ENCODE peak calls at places on chromosomes 11 and 22, in four cellular contexts. One of them, this sample, is unnamed. For H3K4me1, the result is how much of the 10 kb centered on the place peaks cover.

GRCh38 chr11:60336767-60337391 is 9.8 kb downstream of the MS4A6E start:
- DNase-seq in SK-N-SH: no peak
- DNase-seq in naive thymus-derived CD4-positive, alpha-beta T cell: no peak
- DNase-seq in cardiac muscle cell: no peak
- DNase-seq in this sample: no peak

GRCh38 chr11:44954051-44954906 is 3.6 kb upstream of the TP53I11 start:
- DNase-seq in SK-N-SH: no peak
- DNase-seq in naive thymus-derived CD4-positive, alpha-beta T cell: no peak
- DNase-seq in cardiac muscle cell: no peak
- DNase-seq in this sample: no peak

GRCh38 chr11:69367211-69367964 is 73.4 kb downstream of the MYEOV start:
- DNase-seq in SK-N-SH: no peak
- DNase-seq in naive thymus-derived CD4-positive, alpha-beta T cell: no peak
- DNase-seq in cardiac muscle cell: no peak
- DNase-seq in this sample: no peak

GRCh38 chr11:35305670-35306382 is 113.5 kb downstream of the SLC1A2 start:
- DNase-seq in SK-N-SH: peak
- DNase-seq in naive thymus-derived CD4-positive, alpha-beta T cell: peak
- DNase-seq in cardiac muscle cell: peak
- DNase-seq in this sample: peak

GRCh38 chr22:19287076-19287724 is 4.3 kb downstream of the CLTCL1 start:
- DNase-seq in SK-N-SH: no peak
- DNase-seq in naive thymus-derived CD4-positive, alpha-beta T cell: no peak
- DNase-seq in cardiac muscle cell: no peak
- DNase-seq in this sample: no peak

GRCh38 chr11:94519478-94520084 is 7.3 kb downstream of the C11orf97 start:
- DNase-seq in SK-N-SH: peak
- DNase-seq in naive thymus-derived CD4-positive, alpha-beta T cell: no peak
- DNase-seq in cardiac muscle cell: peak
- DNase-seq in this sample: peak

GRCh38 chr11:69173326-69173725 is 17.6 kb downstream of the SMIM38 start:
- DNase-seq in SK-N-SH: no peak
- DNase-seq in naive thymus-derived CD4-positive, alpha-beta T cell: no peak
- DNase-seq in cardiac muscle cell: no peak
- DNase-seq in this sample: no peak

GRCh38 chr11:19323502-19323901 is 82.8 kb upstream of the E2F8 start:
- DNase-seq in SK-N-SH: no peak
- DNase-seq in naive thymus-derived CD4-positive, alpha-beta T cell: no peak
- DNase-seq in cardiac muscle cell: no peak
- DNase-seq in this sample: no peak

GRCh38 chr22:22106855-22107254 is 124.3 kb upstream of the TOP3B start:
- DNase-seq in SK-N-SH: no peak
- DNase-seq in naive thymus-derived CD4-positive, alpha-beta T cell: no peak
- DNase-seq in cardiac muscle cell: no peak
- DNase-seq in this sample: no peak

GRCh38 chr11:22558638-22559037 is 67.0 kb downstream of the FANCF start:
- DNase-seq in SK-N-SH: peak
- DNase-seq in naive thymus-derived CD4-positive, alpha-beta T cell: no peak
- DNase-seq in cardiac muscle cell: no peak
- DNase-seq in this sample: no peak

GRCh38 chr11:20840341-20840740 is 171.0 kb downstream of the NELL1 start:
- DNase-seq in SK-N-SH: peak
- DNase-seq in naive thymus-derived CD4-positive, alpha-beta T cell: no peak
- DNase-seq in cardiac muscle cell: peak
- DNase-seq in this sample: peak

GRCh38 chr11:77020751-77021150 is 13.4 kb upstream of the B3GNT6 start:
- DNase-seq in SK-N-SH: no peak
- DNase-seq in naive thymus-derived CD4-positive, alpha-beta T cell: no peak
- DNase-seq in cardiac muscle cell: no peak
- DNase-seq in this sample: no peak

GRCh38 chr11:68469642-68470041 is 9.1 kb downstream of the PPP6R3 start:
- DNase-seq in SK-N-SH: no peak
- DNase-seq in naive thymus-derived CD4-positive, alpha-beta T cell: no peak
- DNase-seq in cardiac muscle cell: no peak
- DNase-seq in this sample: no peak

GRCh38 chr11:95884364-95884763 is 39.5 kb downstream of the MTMR2 start:
- DNase-seq in SK-N-SH: no peak
- DNase-seq in naive thymus-derived CD4-positive, alpha-beta T cell: no peak
- DNase-seq in cardiac muscle cell: no peak
- DNase-seq in this sample: no peak

GRCh38 chr11:114150671-114151070 is 91.2 kb downstream of the ZBTB16 start:
- DNase-seq in SK-N-SH: no peak
- DNase-seq in naive thymus-derived CD4-positive, alpha-beta T cell: no peak
- DNase-seq in cardiac muscle cell: no peak
- DNase-seq in this sample: no peak

GRCh38 chr11:127392575-127392974 is 392.0 kb upstream of the KIRREL3 start:
- DNase-seq in SK-N-SH: no peak
- DNase-seq in naive thymus-derived CD4-positive, alpha-beta T cell: no peak
- DNase-seq in cardiac muscle cell: no peak
- DNase-seq in this sample: no peak

GRCh38 chr11:71977743-71978418 is 20.8 kb upstream of the IL18BP start:
- DNase-seq in SK-N-SH: peak
- DNase-seq in naive thymus-derived CD4-positive, alpha-beta T cell: peak
- DNase-seq in cardiac muscle cell: peak
- DNase-seq in this sample: peak

GRCh38 chr11:32586576-32587190 is 3.1 kb downstream of the EIF3M start:
- DNase-seq in SK-N-SH: peak
- DNase-seq in naive thymus-derived CD4-positive, alpha-beta T cell: no peak
- DNase-seq in cardiac muscle cell: peak
- DNase-seq in this sample: peak

GRCh38 chr11:3840289-3840869 is 380 bp downstream of the RHOG start:
- DNase-seq in SK-N-SH: peak
- DNase-seq in naive thymus-derived CD4-positive, alpha-beta T cell: peak
- DNase-seq in cardiac muscle cell: peak
- DNase-seq in this sample: peak
- H3K4me1 ChIP-seq in SK-N-SH: under half
- H3K4me1 ChIP-seq in naive thymus-derived CD4-positive, alpha-beta T cell: under half
- H3K4me1 ChIP-seq in cardiac muscle cell: under half
- H3K4me1 ChIP-seq in this sample: under half

GRCh38 chr22:30326704-30327362 is at the start of gene TBC1D10A:
- DNase-seq in SK-N-SH: peak
- DNase-seq in naive thymus-derived CD4-positive, alpha-beta T cell: peak
- DNase-seq in cardiac muscle cell: peak
- DNase-seq in this sample: peak
- H3K4me1 ChIP-seq in SK-N-SH: under half
- H3K4me1 ChIP-seq in naive thymus-derived CD4-positive, alpha-beta T cell: under half
- H3K4me1 ChIP-seq in cardiac muscle cell: under half
- H3K4me1 ChIP-seq in this sample: under half

GRCh38 chr11:122748968-122749687 is 89.2 kb upstream of the CRTAM start:
- DNase-seq in SK-N-SH: no peak
- DNase-seq in naive thymus-derived CD4-positive, alpha-beta T cell: no peak
- DNase-seq in cardiac muscle cell: peak
- DNase-seq in this sample: peak

GRCh38 chr11:122751298-122752070 is 86.8 kb upstream of the CRTAM start:
- DNase-seq in SK-N-SH: peak
- DNase-seq in naive thymus-derived CD4-positive, alpha-beta T cell: no peak
- DNase-seq in cardiac muscle cell: no peak
- DNase-seq in this sample: no peak

GRCh38 chr11:122746611-122747305 is 91.2 kb downstream of the UBASH3B start:
- DNase-seq in SK-N-SH: no peak
- DNase-seq in naive thymus-derived CD4-positive, alpha-beta T cell: no peak
- DNase-seq in cardiac muscle cell: no peak
- DNase-seq in this sample: no peak

GRCh38 chr11:122747358-122747757 is 90.9 kb upstream of the CRTAM start:
- DNase-seq in SK-N-SH: no peak
- DNase-seq in naive thymus-derived CD4-positive, alpha-beta T cell: no peak
- DNase-seq in cardiac muscle cell: no peak
- DNase-seq in this sample: no peak

DNA sequence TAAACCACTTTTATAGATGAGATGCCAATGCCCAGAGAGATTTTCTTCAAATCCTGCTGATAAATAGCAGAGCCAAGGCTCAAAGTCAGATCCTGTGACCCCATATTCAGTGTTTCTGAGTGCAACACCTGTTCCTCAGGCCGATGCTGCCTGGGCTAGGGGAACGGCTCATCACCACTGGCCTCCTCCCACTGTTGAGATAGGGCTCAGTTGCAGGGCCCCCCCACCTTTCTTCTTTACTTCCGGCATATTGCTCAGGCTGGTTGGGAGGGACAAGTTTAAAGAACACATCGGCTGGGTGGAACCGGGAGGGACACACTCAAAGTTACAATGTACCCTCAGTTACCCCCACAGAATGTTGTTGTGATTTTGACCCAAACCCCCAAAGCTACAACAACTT is 88.3 kb upstream of the CRTAM start:
- DNase-seq in SK-N-SH: no peak
- DNase-seq in naive thymus-derived CD4-positive, alpha-beta T cell: no peak
- DNase-seq in cardiac muscle cell: no peak
- DNase-seq in this sample: no peak
- H3K4me1 ChIP-seq in SK-N-SH: under half
- H3K4me1 ChIP-seq in naive thymus-derived CD4-positive, alpha-beta T cell: under half
- H3K4me1 ChIP-seq in cardiac muscle cell: under half
- H3K4me1 ChIP-seq in this sample: under half

DNA sequence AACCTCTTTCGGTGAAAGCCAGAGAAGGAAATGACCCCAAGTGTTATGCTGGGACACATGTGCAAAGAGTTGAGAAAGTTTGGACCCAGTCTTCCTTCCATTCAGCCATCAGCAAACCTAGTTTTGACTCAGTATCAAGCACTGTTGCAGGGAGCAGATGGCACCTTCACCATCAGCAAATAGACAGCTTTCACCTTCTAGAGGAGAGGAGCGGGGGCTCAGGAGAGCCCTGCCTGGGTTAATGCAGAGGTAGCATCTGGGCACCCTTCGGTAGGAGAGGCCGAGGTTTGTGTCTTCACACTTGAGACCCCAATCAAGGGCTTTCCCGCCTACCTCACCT is 16.2 kb upstream of the MFRP start:
- DNase-seq in SK-N-SH: no peak
- DNase-seq in naive thymus-derived CD4-positive, alpha-beta T cell: no peak
- DNase-seq in cardiac muscle cell: no peak
- DNase-seq in this sample: no peak
- H3K4me1 ChIP-seq in SK-N-SH: half or more
- H3K4me1 ChIP-seq in naive thymus-derived CD4-positive, alpha-beta T cell: under half
- H3K4me1 ChIP-seq in cardiac muscle cell: under half
- H3K4me1 ChIP-seq in this sample: under half

GRCh38 chr11:337711-338110 is 17.1 kb upstream of the IFITM3 start:
- DNase-seq in SK-N-SH: no peak
- DNase-seq in naive thymus-derived CD4-positive, alpha-beta T cell: no peak
- DNase-seq in cardiac muscle cell: no peak
- DNase-seq in this sample: no peak
- H3K4me1 ChIP-seq in SK-N-SH: under half
- H3K4me1 ChIP-seq in naive thymus-derived CD4-positive, alpha-beta T cell: under half
- H3K4me1 ChIP-seq in cardiac muscle cell: under half
- H3K4me1 ChIP-seq in this sample: under half

GRCh38 chr11:64863381-64864060 is 14.9 kb downstream of the EHD1 start:
- DNase-seq in SK-N-SH: no peak
- DNase-seq in naive thymus-derived CD4-positive, alpha-beta T cell: no peak
- DNase-seq in cardiac muscle cell: no peak
- DNase-seq in this sample: no peak
- H3K4me1 ChIP-seq in SK-N-SH: under half
- H3K4me1 ChIP-seq in naive thymus-derived CD4-positive, alpha-beta T cell: half or more
- H3K4me1 ChIP-seq in cardiac muscle cell: under half
- H3K4me1 ChIP-seq in this sample: under half

DNA sequence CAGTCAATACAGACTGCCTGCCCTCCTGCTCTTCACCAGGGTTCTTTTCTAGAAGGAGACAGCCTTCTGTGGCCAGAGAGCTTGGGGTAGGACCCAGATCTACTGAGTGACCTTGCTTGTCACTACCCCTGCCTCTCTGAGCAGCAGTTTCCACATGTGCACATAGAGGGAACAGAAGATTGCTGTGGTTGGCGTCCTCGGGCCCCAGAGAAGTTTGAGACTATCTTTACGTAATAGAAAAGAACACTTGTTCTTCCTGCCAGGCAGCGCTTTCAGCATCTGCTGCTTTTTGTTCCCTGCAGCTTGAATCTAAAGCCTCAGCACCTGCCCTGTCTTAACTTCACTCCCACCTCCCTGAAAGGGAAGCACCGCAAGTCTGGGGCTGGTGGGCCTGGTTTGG is 1.9 kb upstream of the FKBP2 start:
- DNase-seq in SK-N-SH: no peak
- DNase-seq in naive thymus-derived CD4-positive, alpha-beta T cell: no peak
- DNase-seq in cardiac muscle cell: no peak
- DNase-seq in this sample: no peak
- H3K4me1 ChIP-seq in SK-N-SH: under half
- H3K4me1 ChIP-seq in naive thymus-derived CD4-positive, alpha-beta T cell: under half
- H3K4me1 ChIP-seq in cardiac muscle cell: under half
- H3K4me1 ChIP-seq in this sample: under half

GRCh38 chr22:50524664-50525103 is 714 bp downstream of the SCO2 start:
- DNase-seq in SK-N-SH: no peak
- DNase-seq in naive thymus-derived CD4-positive, alpha-beta T cell: no peak
- DNase-seq in cardiac muscle cell: no peak
- DNase-seq in this sample: no peak

GRCh38 chr22:50525104-50525958 is at the start of gene SCO2:
- DNase-seq in SK-N-SH: peak
- DNase-seq in naive thymus-derived CD4-positive, alpha-beta T cell: peak
- DNase-seq in cardiac muscle cell: peak
- DNase-seq in this sample: peak

GRCh38 chr22:50526849-50527801 is 1.7 kb upstream of the SCO2 start:
- DNase-seq in SK-N-SH: peak
- DNase-seq in naive thymus-derived CD4-positive, alpha-beta T cell: no peak
- DNase-seq in cardiac muscle cell: peak
- DNase-seq in this sample: peak

GRCh38 chr22:50527921-50528681 is 1.7 kb downstream of the TYMP start:
- DNase-seq in SK-N-SH: no peak
- DNase-seq in naive thymus-derived CD4-positive, alpha-beta T cell: no peak
- DNase-seq in cardiac muscle cell: no peak
- DNase-seq in this sample: no peak

GRCh38 chr22:50525991-50526848 is 822 bp upstream of the SCO2 start:
- DNase-seq in SK-N-SH: peak
- DNase-seq in naive thymus-derived CD4-positive, alpha-beta T cell: peak
- DNase-seq in cardiac muscle cell: peak
- DNase-seq in this sample: peak
- H3K4me1 ChIP-seq in SK-N-SH: under half
- H3K4me1 ChIP-seq in naive thymus-derived CD4-positive, alpha-beta T cell: under half
- H3K4me1 ChIP-seq in cardiac muscle cell: under half
- H3K4me1 ChIP-seq in this sample: under half

DNA sequence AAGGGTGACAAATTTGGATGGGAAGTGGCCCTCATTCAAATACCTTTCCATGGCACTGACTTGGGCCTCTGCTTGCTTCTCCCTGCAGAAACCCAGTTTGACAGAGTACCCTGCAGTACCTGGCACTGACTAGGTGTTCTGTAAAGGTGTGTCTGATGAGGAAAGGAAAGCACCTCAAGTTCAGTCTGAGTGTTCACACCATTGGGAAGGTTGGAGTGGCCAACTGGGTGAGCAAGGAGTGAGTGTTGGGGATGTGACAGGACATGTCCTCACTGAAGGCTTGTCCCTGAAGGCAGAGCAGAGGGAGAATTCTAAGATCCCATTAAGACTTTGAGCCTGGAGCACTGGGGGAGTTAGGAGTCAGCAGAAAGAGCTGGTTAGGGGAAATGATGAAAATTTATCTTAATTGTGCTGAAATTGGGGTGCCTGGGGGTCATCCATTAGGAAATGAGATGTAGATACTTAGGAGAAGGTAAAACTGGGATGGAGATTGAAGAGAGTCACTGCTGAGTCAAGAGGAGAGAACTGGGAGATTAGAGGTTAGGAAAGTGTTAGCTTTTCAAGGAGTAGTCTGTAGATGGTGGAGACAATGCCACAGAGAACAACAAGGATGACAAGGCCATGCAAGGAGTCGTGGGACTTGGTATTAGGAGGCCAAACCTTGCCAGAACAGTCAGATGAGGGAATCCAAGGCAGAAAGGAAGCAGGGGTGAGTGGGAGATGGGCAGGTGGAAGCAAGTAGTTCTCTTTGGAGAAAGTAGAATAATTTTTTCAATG is 6.1 kb downstream of the SREBF2 start:
- DNase-seq in SK-N-SH: no peak
- DNase-seq in naive thymus-derived CD4-positive, alpha-beta T cell: no peak
- DNase-seq in cardiac muscle cell: no peak
- DNase-seq in this sample: no peak
- H3K4me1 ChIP-seq in SK-N-SH: under half
- H3K4me1 ChIP-seq in naive thymus-derived CD4-positive, alpha-beta T cell: under half
- H3K4me1 ChIP-seq in cardiac muscle cell: under half
- H3K4me1 ChIP-seq in this sample: under half

This sample was measured in HAP-1.